ENCODE peak calls at places on chromosomes 13 and 19, in nine cellular contexts. M, C, T, V, R, S, N, H and F are unnamed samples.

GRCh38 chr13:25281193-25281936 is 5.9 kb downstream of the MTMR6 start:
- DNase-seq in C (no peak), R (no peak), H (no peak), T (no peak), V (no peak), S (no peak), M (no peak), N (no peak), F (no peak)

GRCh38 chr19:14346279-14346678 is 35.0 kb upstream of the ADGRE5 start:
- DNase-seq in M (no peak), N (no peak), C (no peak), S (no peak), T (no peak), H (no peak), V (no peak), R (no peak), F (no peak)

GRCh38 chr13:35767256-35767981 is 290.9 kb upstream of the MAB21L1 start:
- DNase-seq in V (no peak), S (no peak), N (no peak), H (no peak), R (no peak), C (no peak), M (no peak), T (no peak), F (no peak)

GRCh38 chr19:18594824-18595373 is 6.3 kb downstream of the REX1BD start:
- DNase-seq in C (no peak), H (no peak), M (no peak), R (no peak), N (no peak), S (no peak), T (no peak), V (no peak), F (no peak)

GRCh38 chr19:53577968-53578367 is 40.0 kb downstream of the ZNF331 start:
- DNase-seq in S (no peak), R (no peak), H (no peak), N (no peak), C (no peak), T (no peak), M (no peak), V (no peak), F (no peak)

GRCh38 chr19:55550321-55550650 is 4.9 kb upstream of the SBK3 start:
- DNase-seq in V (no peak), H (no peak), C (no peak), N (no peak), R (no peak), M (no peak), S (no peak), T (no peak), F (no peak)

GRCh38 chr13:110164706-110165105 is 142.3 kb downstream of the COL4A1 start:
- DNase-seq in H (no peak), C (no peak), T (no peak), V (no peak), M (no peak), S (no peak), N (no peak), R (no peak), F (no peak)

GRCh38 chr13:43057653-43058317 is 34.4 kb downstream of the DNAJC15 start:
- DNase-seq in H (peak), N (no peak), V (no peak), M (peak), T (no peak), S (no peak), C (no peak), R (no peak), F (no peak)

GRCh38 chr19:44882063-44882462 is 9.0 kb upstream of the TOMM40 start:
- DNase-seq in S (no peak), N (no peak), R (no peak), M (no peak), C (no peak), V (no peak), H (no peak), T (no peak), F (no peak)

GRCh38 chr19:13181747-13182388 is 31.7 kb downstream of the IER2 start:
- DNase-seq in T (no peak), R (peak), H (peak), N (no peak), M (no peak), S (no peak), V (peak), C (peak), F (peak)

GRCh38 chr19:33248954-33249613 is 23.4 kb upstream of the SLC7A10 start:
- DNase-seq in M (no peak), N (peak), H (no peak), V (peak), T (no peak), S (no peak), R (no peak), C (no peak), F (peak)

GRCh38 chr19:38932425-38933179 is 1.9 kb downstream of the MRPS12 start:
- DNase-seq in S (no peak), H (peak), M (no peak), R (peak), V (no peak), T (no peak), C (no peak), N (no peak), F (no peak)

GRCh38 chr19:7849631-7850428 is 19.8 kb downstream of the EVI5L start:
- DNase-seq in V (no peak), T (no peak), M (no peak), R (no peak), S (no peak), N (peak), C (no peak), H (no peak), F (no peak)

GRCh38 chr13:67620665-67621064 is 390.5 kb upstream of the PCDH9 start:
- DNase-seq in N (no peak), T (no peak), R (no peak), S (no peak), M (no peak), V (no peak), C (no peak), H (no peak), F (no peak)

GRCh38 chr19:17244618-17245534 is 843 bp downstream of the NR2F6 start:
- DNase-seq in R (no peak), S (no peak), N (no peak), H (no peak), V (peak), T (no peak), C (no peak), M (no peak), F (peak)

GRCh38 chr19:49340069-49340864 is 5.1 kb downstream of the CD37 start:
- DNase-seq in R (peak), N (peak), V (peak), H (peak), T (no peak), M (peak), C (no peak), S (no peak), F (peak)

GRCh38 chr19:19460761-19461265 is 54.5 kb downstream of the TSSK6 start:
- DNase-seq in M (no peak), T (peak), R (peak), H (peak), C (peak), N (no peak), V (peak), S (no peak), F (no peak)

GRCh38 chr19:4172861-4173473 is 9.4 kb downstream of the SIRT6 start:
- DNase-seq in H (peak), C (peak), S (no peak), T (peak), V (peak), R (peak), N (peak), M (no peak), F (peak)

GRCh38 chr19:7863157-7863970 is 10.8 kb downstream of the PRR36 start:
- DNase-seq in S (no peak), M (no peak), V (no peak), N (no peak), T (no peak), H (no peak), C (no peak), R (peak), F (no peak)

GRCh38 chr19:57719424-57719823 is 8.0 kb downstream of the ZNF671 start:
- DNase-seq in C (no peak), V (no peak), M (no peak), R (no peak), H (no peak), T (no peak), S (no peak), N (no peak), F (no peak)

GRCh38 chr19:57191141-57192063 is at the start of gene ZNF264:
- DNase-seq in V (peak), R (peak), S (peak), T (peak), H (peak), C (peak), N (peak), M (peak), F (peak)

GRCh38 chr19:6042776-6043726 is 65.1 kb upstream of the RANBP3 start:
- DNase-seq in C (no peak), R (no peak), V (no peak), H (no peak), T (no peak), S (no peak), M (no peak), N (no peak), F (no peak)

GRCh38 chr13:75724742-75725504 is 88.8 kb downstream of the LMO7 start:
- DNase-seq in T (no peak), H (peak), S (no peak), C (no peak), M (peak), N (no peak), R (no peak), V (no peak), F (no peak)

GRCh38 chr13:56986121-56986520 is 154.6 kb upstream of the PRR20A start:
- DNase-seq in H (no peak), S (no peak), M (no peak), R (no peak), N (no peak), T (no peak), C (no peak), V (no peak), F (no peak)

GRCh38 chr13:31797154-31797775 is 57.9 kb downstream of the RXFP2 start:
- DNase-seq in T (no peak), C (no peak), N (peak), H (peak), S (peak), R (peak), V (no peak), M (peak), F (no peak)

GRCh38 chr19:42281175-42282035 is 12.4 kb downstream of the CIC start:
- DNase-seq in S (no peak), R (peak), V (no peak), H (peak), C (peak), T (no peak), N (peak), M (peak), F (peak)

GRCh38 chr13:31046711-31047279 is 114.3 kb downstream of the TEX26 start:
- DNase-seq in C (no peak), N (no peak), T (no peak), M (peak), H (no peak), V (no peak), R (peak), S (no peak), F (no peak)

GRCh38 chr19:47414469-47414868 is 4.9 kb downstream of the MEIS3 start:
- DNase-seq in C (peak), V (no peak), T (no peak), R (peak), H (peak), N (no peak), S (no peak), M (no peak), F (no peak)

GRCh38 chr13:97226788-97227627 is 4.9 kb downstream of the MBNL2 start:
- DNase-seq in N (no peak), T (no peak), S (no peak), H (peak), C (no peak), M (no peak), V (peak), R (no peak), F (no peak)

GRCh38 chr13:108690726-108691125 is 61.3 kb downstream of the MYO16 start:
- DNase-seq in S (no peak), H (no peak), C (no peak), T (no peak), R (no peak), N (no peak), V (no peak), M (no peak), F (no peak)

GRCh38 chr13:66992183-66992582 is 238.0 kb downstream of the PCDH9 start:
- DNase-seq in C (no peak), R (peak), T (no peak), M (no peak), N (no peak), V (no peak), H (peak), S (no peak), F (no peak)

GRCh38 chr13:46377554-46377953 is 9.5 kb downstream of the RUBCNL start:
- DNase-seq in C (no peak), T (no peak), N (no peak), H (no peak), M (no peak), R (no peak), V (no peak), S (no peak), F (no peak)